ENCODE peak calls at places on chromosomes 3 and 15, in seven cellular contexts. Y, J, O, R, F, Z and P are unnamed samples.

GRCh38 chr3:55676643-55677042 is 189.5 kb upstream of the WNT5A start:
- DNase-seq in J (peak), F (no peak), O (no peak), Z (no peak), Y (no peak), R (no peak), P (no peak)

GRCh38 chr3:50373865-50374188 is 14.5 kb upstream of the TMEM115 start:
- DNase-seq in J (no peak), Y (no peak), O (no peak), Z (no peak), F (no peak), R (no peak), P (no peak)

GRCh38 chr3:140122183-140122582 is 187.2 kb downstream of the CLSTN2 start:
- DNase-seq in Z (no peak), R (no peak), J (no peak), O (no peak), Y (no peak), F (no peak), P (no peak)

GRCh38 chr3:59308684-59309083 is 258.9 kb upstream of the CFAP20DC start:
- DNase-seq in Y (no peak), R (no peak), Z (no peak), O (no peak), J (no peak), F (no peak), P (no peak)

GRCh38 chr15:76170426-76170800 is 110.6 kb downstream of the TMEM266 start:
- DNase-seq in O (no peak), R (no peak), Z (no peak), Y (no peak), F (no peak), J (no peak), P (no peak)

GRCh38 chr15:39919740-39920509 is at the start of gene GPR176:
- DNase-seq in O (peak), Y (peak), R (peak), Z (peak), J (peak), F (peak), P (peak)

GRCh38 chr3:86180696-86181095 is 810.3 kb downstream of the VGLL3 start:
- DNase-seq in Z (no peak), Y (no peak), J (no peak), F (no peak), R (no peak), O (peak), P (peak)

GRCh38 chr15:90028376-90028775 is 27.3 kb downstream of the ZNF710 start:
- DNase-seq in F (no peak), J (no peak), O (no peak), R (no peak), Y (no peak), Z (no peak), P (no peak)

GRCh38 chr3:188944108-188944507 is 227.7 kb upstream of the TPRG1 start:
- DNase-seq in R (no peak), O (no peak), J (no peak), Z (peak), F (no peak), Y (no peak), P (no peak)

GRCh38 chr15:57598346-57598745 is 6.6 kb downstream of the MYZAP start:
- DNase-seq in R (no peak), Z (no peak), J (no peak), Y (no peak), F (no peak), O (no peak), P (no peak)

GRCh38 chr15:64152507-64153387 is 1.2 kb downstream of the SNX22 start:
- DNase-seq in Y (peak), R (peak), O (no peak), F (peak), Z (no peak), J (no peak), P (no peak)

GRCh38 chr3:110909824-110910223 is 161.8 kb upstream of the NECTIN3 start:
- DNase-seq in Z (no peak), Y (no peak), J (no peak), O (no peak), R (no peak), F (no peak), P (no peak)

GRCh38 chr3:42159706-42160472 is 68.7 kb downstream of the TRAK1 start:
- DNase-seq in Z (no peak), R (peak), Y (peak), J (peak), F (peak), O (no peak), P (peak)

GRCh38 chr3:16430717-16431630 is 82.5 kb downstream of the RFTN1 start:
- DNase-seq in O (no peak), Y (no peak), F (no peak), J (no peak), R (no peak), Z (no peak), P (no peak)
- H3K4me3 ChIP-seq in O (no peak), Y (no peak), F (no peak), J (no peak), R (no peak), Z (no peak), P (no peak)

GRCh38 chr3:33202581-33203457 is 15.8 kb downstream of the SUSD5 start:
- DNase-seq in Y (peak), F (no peak), J (no peak), Z (no peak), R (peak), O (no peak), P (no peak)
- H3K4me3 ChIP-seq in Y (no peak), F (no peak), J (no peak), Z (no peak), R (no peak), O (no peak), P (no peak)

DNA sequence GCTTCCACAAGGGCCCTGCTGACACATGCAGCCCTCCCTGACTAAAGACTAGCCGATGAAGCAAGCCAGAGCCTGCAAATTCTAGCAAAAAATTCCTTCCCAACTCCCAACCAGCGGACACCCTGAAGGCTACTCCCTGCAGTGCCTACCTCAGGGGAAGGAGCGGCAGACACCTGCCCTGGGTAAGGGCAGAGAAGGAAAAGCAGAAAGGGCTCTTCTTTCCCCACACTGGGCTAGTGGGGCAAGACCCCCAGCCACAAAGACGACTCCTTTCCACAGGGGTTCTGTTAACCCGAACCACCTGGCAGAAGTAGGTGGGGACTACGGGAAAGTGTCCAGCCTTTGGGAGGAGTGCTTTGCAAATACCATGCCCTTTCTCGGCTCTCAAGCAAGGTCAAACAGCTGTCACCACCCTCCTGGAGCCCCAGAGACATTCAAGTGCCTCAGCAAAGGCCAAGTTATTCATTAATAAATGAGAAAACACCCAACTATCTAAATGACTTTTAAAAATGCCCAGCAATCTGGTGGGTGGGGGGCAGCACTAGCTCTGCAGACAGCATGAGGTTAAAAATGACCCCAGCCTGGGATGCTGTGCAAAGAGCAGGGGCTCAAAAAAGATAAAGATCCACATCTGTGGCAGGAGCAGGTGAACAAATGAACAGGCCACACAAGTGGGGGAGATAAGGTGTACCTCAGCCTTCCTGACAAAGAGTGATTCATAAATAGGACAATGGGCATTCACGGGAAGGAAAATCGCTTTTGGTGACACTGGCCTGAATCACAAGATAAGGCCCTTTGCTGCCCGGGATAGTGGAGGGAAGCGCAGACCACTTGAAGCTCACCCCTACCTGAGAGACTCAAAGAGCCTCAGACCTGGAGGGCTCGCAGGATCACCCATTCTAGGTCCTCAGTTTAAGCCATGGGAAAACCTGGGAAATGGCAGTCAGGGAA is 33.0 kb downstream of the CCDC12 start:
- DNase-seq in Z (no peak), O (no peak), F (peak), Y (peak), R (no peak), J (no peak), P (peak)
- H3K4me3 ChIP-seq in Z (no peak), O (no peak), F (peak), Y (peak), R (no peak), J (no peak), P (no peak)

GRCh38 chr15:82999426-82999825 is 12.0 kb downstream of the C15orf40 start:
- DNase-seq in O (no peak), Z (no peak), Y (no peak), J (no peak), F (no peak), R (no peak), P (no peak)

GRCh38 chr15:82995938-82996337 is 9.9 kb downstream of the RAMAC start:
- DNase-seq in Y (no peak), R (no peak), F (no peak), O (peak), Z (no peak), J (no peak), P (no peak)

GRCh38 chr15:82995076-82995475 is 9.1 kb downstream of the RAMAC start:
- DNase-seq in R (no peak), J (no peak), O (no peak), Z (no peak), F (no peak), Y (no peak), P (no peak)

GRCh38 chr15:82999905-83000671 is 11.4 kb downstream of the C15orf40 start:
- DNase-seq in Z (no peak), R (no peak), Y (no peak), J (no peak), F (no peak), O (peak), P (peak)
- H3K4me3 ChIP-seq in Z (no peak), R (peak), Y (peak), J (peak), F (peak), O (peak), P (peak)

DNA sequence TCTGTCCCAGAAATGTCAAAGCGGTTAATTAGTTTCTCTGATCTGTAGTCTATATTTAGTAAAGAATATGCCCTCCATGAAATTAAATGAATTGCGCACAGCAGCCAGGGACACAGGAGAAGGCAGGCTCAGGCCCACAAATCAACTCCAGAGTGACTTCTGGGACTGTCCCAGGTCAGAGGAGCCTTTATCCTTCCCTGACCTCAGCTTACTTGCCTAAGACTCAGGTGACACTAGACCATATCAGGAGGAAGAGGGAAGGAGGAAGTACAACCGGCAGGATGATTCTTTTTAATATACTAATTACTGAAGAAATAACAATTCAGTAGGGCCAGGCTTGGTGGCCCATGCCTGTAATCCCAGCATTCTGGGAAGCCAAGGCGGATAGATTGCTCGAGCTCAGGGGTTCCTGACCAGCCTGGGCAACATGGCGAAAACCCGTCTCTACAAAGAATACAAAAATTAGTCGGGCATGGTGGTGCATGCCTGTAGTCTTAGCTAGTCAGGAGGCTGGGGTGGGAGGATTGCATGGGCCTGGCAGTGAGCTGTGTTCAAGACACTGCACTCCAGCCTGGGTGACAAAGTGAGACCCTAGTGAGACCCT is 1.8 kb upstream of the GPR15 start:
- DNase-seq in J (no peak), O (no peak), R (no peak), Z (no peak), F (no peak), Y (no peak), P (no peak)
- H3K4me3 ChIP-seq in J (no peak), O (no peak), R (no peak), Z (no peak), F (no peak), Y (no peak), P (no peak)

GRCh38 chr3:186467969-186468368 is 76.2 kb downstream of the CRYGS start:
- DNase-seq in R (no peak), Z (no peak), O (no peak), J (no peak), F (no peak), Y (no peak), P (no peak)
- H3K4me3 ChIP-seq in R (no peak), Z (no peak), O (no peak), J (no peak), F (no peak), Y (no peak), P (no peak)

DNA sequence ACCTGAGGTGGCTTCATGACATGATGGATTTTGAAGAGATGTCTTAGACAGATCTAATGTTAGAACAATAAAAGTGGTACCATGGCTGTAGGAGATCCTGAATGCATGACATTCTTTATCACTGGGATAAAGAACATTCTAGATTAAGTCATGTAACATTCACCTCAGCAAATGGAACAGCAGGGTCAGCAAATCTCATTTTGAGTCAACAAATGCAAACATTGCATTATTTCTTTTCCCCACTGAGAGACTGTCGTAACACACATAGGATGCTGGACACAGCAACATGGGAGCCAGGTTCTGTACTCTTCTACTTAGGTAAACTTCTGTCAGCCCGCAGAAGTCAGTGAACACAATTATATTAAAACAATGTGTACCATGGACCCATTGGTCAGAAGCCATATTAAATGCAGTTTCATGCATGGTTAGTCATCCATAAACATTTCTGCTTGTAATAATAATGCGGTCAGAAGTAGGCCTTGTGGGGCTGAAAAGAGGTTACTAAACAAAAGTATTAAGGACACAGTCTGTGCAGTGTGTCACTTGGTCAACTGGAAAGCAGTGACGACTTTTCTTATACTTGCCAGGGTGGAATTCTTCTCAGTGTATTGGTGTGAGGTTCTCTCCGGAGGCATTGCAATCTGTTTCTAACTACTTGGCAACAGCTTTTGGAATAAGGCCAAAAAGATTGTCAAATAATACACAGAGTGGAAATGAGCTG is 46.6 kb downstream of the CHL1 start:
- DNase-seq in O (peak), J (no peak), Y (no peak), R (no peak), Z (no peak), F (no peak), P (no peak)
- H3K4me3 ChIP-seq in O (no peak), J (no peak), Y (no peak), R (no peak), Z (no peak), F (no peak), P (no peak)

DNA sequence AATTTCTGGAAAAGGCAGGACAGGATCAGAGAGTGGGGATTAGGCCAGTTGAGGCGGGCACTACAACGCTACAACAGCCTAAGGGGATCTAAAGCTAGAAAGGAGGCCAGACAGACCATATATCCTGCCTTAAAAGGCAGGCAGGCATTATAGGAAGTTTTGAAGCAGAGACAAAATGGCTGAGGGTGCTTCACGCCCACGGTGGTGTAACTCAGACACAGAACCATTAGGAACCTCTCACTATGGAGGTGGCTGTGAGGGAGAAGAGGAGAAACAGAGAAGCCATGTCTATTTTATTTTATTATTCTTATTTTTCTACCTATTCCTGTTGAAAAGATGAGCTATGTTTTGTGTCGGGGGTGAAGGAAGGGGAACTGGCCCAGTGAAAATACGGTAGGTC is 2.1 kb upstream of the USP4 start:
- DNase-seq in O (no peak), F (no peak), Y (no peak), R (no peak), J (no peak), Z (no peak), P (no peak)
- H3K4me3 ChIP-seq in O (no peak), F (no peak), Y (no peak), R (no peak), J (no peak), Z (no peak), P (no peak)